ENCODE peak calls at places on chromosomes 2 and 18, in ten cellular contexts. F is B cell; C is CD4-positive, alpha-beta T cell; O is D341Med; X is left ventricle myocardium superior; L is amniotic epithelial cell; E is HuH-7; U is endothelial cell; I is kidney glomerular epithelial cell; H is fibroblast of pulmonary artery. T is an unnamed sample.

GRCh38 chr2:234951386-234952269 is at the start of gene SH3BP4:
- DNase-seq in F (peak), C (peak), O (peak), X (peak), L (peak), E (peak), U (peak), I (peak), H (peak), T (no peak)

GRCh38 chr18:43422483-43422882 is 145.2 kb upstream of the SYT4 start:
- DNase-seq in F (no peak), C (no peak), O (peak), X (no peak), L (no peak), E (no peak), U (no peak), I (no peak), H (no peak), T (peak)

GRCh38 chr2:171404719-171405118 is 29.1 kb downstream of the METTL8 start:
- DNase-seq in F (no peak), C (no peak), O (no peak), X (no peak), L (no peak), E (no peak), U (no peak), I (no peak), H (no peak), T (no peak)

GRCh38 chr2:159265171-159265576 is 21.3 kb downstream of the WDSUB1 start:
- DNase-seq in F (no peak), C (no peak), O (no peak), X (no peak), L (peak), E (no peak), U (no peak), I (peak), H (peak), T (peak)

GRCh38 chr2:120237491-120237902 is 14.3 kb upstream of the TMEM185B start:
- DNase-seq in F (no peak), C (no peak), O (no peak), X (no peak), L (peak), E (no peak), U (no peak), I (peak), H (peak), T (no peak)

GRCh38 chr2:48844418-48845155 is 89.1 kb upstream of the LHCGR start:
- DNase-seq in F (no peak), C (no peak), O (no peak), X (no peak), L (peak), E (no peak), U (no peak), I (no peak), H (peak), T (no peak)

GRCh38 chr2:205720451-205720902 is 38.2 kb downstream of the NRP2 start:
- DNase-seq in F (no peak), C (no peak), O (no peak), X (no peak), L (no peak), E (no peak), U (no peak), I (no peak), H (no peak), T (peak)

GRCh38 chr2:88603146-88603545 is 24.1 kb downstream of the EIF2AK3 start:
- DNase-seq in F (no peak), C (no peak), O (no peak), X (no peak), L (peak), E (no peak), U (no peak), I (no peak), H (peak), T (no peak)

GRCh38 chr2:148529745-148530144 is 114.8 kb upstream of the EPC2 start:
- DNase-seq in F (no peak), C (no peak), O (no peak), X (no peak), L (no peak), E (no peak), U (no peak), I (no peak), H (no peak), T (no peak)

GRCh38 chr2:861655-862355 is 88.8 kb upstream of the SNTG2 start:
- DNase-seq in F (no peak), C (no peak), O (no peak), X (no peak), L (no peak), E (no peak), U (no peak), I (no peak), H (no peak), T (no peak)

GRCh38 chr2:43749583-43749982 is 24.3 kb upstream of the DYNC2LI1 start:
- DNase-seq in F (no peak), C (no peak), O (no peak), X (no peak), L (no peak), E (no peak), U (no peak), I (peak), H (no peak), T (no peak)

GRCh38 chr2:88500691-88501090 is 48.2 kb upstream of the FOXI3 start:
- DNase-seq in F (no peak), C (no peak), O (no peak), X (no peak), L (peak), E (no peak), U (no peak), I (no peak), H (no peak), T (no peak)

GRCh38 chr2:143732931-143733330 is 603.7 kb downstream of the ARHGAP15 start:
- DNase-seq in F (no peak), C (no peak), O (no peak), X (no peak), L (no peak), E (no peak), U (no peak), I (no peak), H (no peak), T (no peak)

GRCh38 chr18:21831413-21831831 is 90.8 kb downstream of the MIB1 start:
- DNase-seq in F (no peak), C (no peak), O (no peak), X (no peak), L (no peak), E (no peak), U (no peak), I (no peak), H (no peak), T (no peak)

GRCh38 chr18:28248653-28249052 is 71.7 kb upstream of the CDH2 start:
- DNase-seq in F (no peak), C (no peak), O (no peak), X (no peak), L (no peak), E (no peak), U (no peak), I (no peak), H (no peak), T (no peak)

GRCh38 chr2:98870516-98871158 is 65.4 kb downstream of the CRACDL start:
- DNase-seq in F (no peak), C (no peak), O (no peak), X (no peak), L (no peak), E (no peak), U (no peak), I (no peak), H (no peak), T (no peak)

GRCh38 chr2:201833796-201834195 is 27.5 kb downstream of the CDK15 start:
- DNase-seq in F (no peak), C (no peak), O (no peak), X (no peak), L (no peak), E (no peak), U (no peak), I (no peak), H (no peak), T (no peak)

GRCh38 chr2:58030789-58031188 is 15.8 kb upstream of the VRK2 start:
- DNase-seq in F (no peak), C (no peak), O (no peak), X (no peak), L (peak), E (no peak), U (no peak), I (no peak), H (no peak), T (no peak)